ENCODE peak calls at places on chromosomes 2 and 18, in four cellular contexts. One of them, this sample, is unnamed.

GRCh38 chr2:37590119-37590571 is 81.3 kb downstream of the CDC42EP3 start:
- DNase-seq in HCT116: no peak
- DNase-seq in IMR-90: peak
- DNase-seq in GM12878: no peak
- DNase-seq in this sample: no peak

GRCh38 chr2:69964353-69964831 is 3.0 kb upstream of the ASPRV1 start:
- DNase-seq in HCT116: no peak
- DNase-seq in IMR-90: no peak
- DNase-seq in GM12878: no peak
- DNase-seq in this sample: no peak

GRCh38 chr2:181169459-181169858 is 189.1 kb downstream of the UBE2E3 start:
- DNase-seq in HCT116: no peak
- DNase-seq in IMR-90: no peak
- DNase-seq in GM12878: no peak
- DNase-seq in this sample: no peak

GRCh38 chr2:231940795-231941194 is 14.6 kb upstream of the NPPC start:
- DNase-seq in HCT116: no peak
- DNase-seq in IMR-90: no peak
- DNase-seq in GM12878: no peak
- DNase-seq in this sample: no peak

GRCh38 chr2:197229509-197230458 is 80.8 kb downstream of the ANKRD44 start:
- DNase-seq in HCT116: no peak
- DNase-seq in IMR-90: peak
- DNase-seq in GM12878: no peak
- DNase-seq in this sample: no peak

GRCh38 chr2:199663157-199663556 is 187.8 kb downstream of the FTCDNL1 start:
- DNase-seq in HCT116: no peak
- DNase-seq in IMR-90: no peak
- DNase-seq in GM12878: peak
- DNase-seq in this sample: no peak

GRCh38 chr18:80034068-80034851 is at the start of gene RBFA:
- DNase-seq in HCT116: peak
- DNase-seq in IMR-90: peak
- DNase-seq in GM12878: peak
- DNase-seq in this sample: peak

GRCh38 chr2:164620873-164621760 is at the start of gene GRB14:
- DNase-seq in HCT116: peak
- DNase-seq in IMR-90: no peak
- DNase-seq in GM12878: no peak
- DNase-seq in this sample: peak

GRCh38 chr2:98463988-98464771 is 19.5 kb downstream of the INPP4A start:
- DNase-seq in HCT116: no peak
- DNase-seq in IMR-90: no peak
- DNase-seq in GM12878: no peak
- DNase-seq in this sample: no peak

GRCh38 chr2:145200307-145200706 is 680.4 kb upstream of the ZEB2 start:
- DNase-seq in HCT116: no peak
- DNase-seq in IMR-90: no peak
- DNase-seq in GM12878: no peak
- DNase-seq in this sample: no peak

GRCh38 chr2:158546412-158547144 is 89.8 kb downstream of the PKP4 start:
- DNase-seq in HCT116: no peak
- DNase-seq in IMR-90: no peak
- DNase-seq in GM12878: no peak
- DNase-seq in this sample: no peak

GRCh38 chr2:25078171-25079049 is 36.5 kb downstream of the EFR3B start:
- DNase-seq in HCT116: peak
- DNase-seq in IMR-90: peak
- DNase-seq in GM12878: no peak
- DNase-seq in this sample: peak

GRCh38 chr2:174681099-174681982 is 82.9 kb downstream of the CHRNA1 start:
- DNase-seq in HCT116: no peak
- DNase-seq in IMR-90: peak
- DNase-seq in GM12878: no peak
- DNase-seq in this sample: peak

GRCh38 chr2:160970052-160970846 is 190.0 kb upstream of the TANK start:
- DNase-seq in HCT116: peak
- DNase-seq in IMR-90: peak
- DNase-seq in GM12878: no peak
- DNase-seq in this sample: peak

GRCh38 chr2:241901018-241901380 is 31.5 kb downstream of the RTP5 start:
- DNase-seq in HCT116: no peak
- DNase-seq in IMR-90: no peak
- DNase-seq in GM12878: no peak
- DNase-seq in this sample: no peak

GRCh38 chr2:109129356-109129920 is 433 bp downstream of the SH3RF3 start:
- DNase-seq in HCT116: no peak
- DNase-seq in IMR-90: no peak
- DNase-seq in GM12878: no peak
- DNase-seq in this sample: peak

DNA sequence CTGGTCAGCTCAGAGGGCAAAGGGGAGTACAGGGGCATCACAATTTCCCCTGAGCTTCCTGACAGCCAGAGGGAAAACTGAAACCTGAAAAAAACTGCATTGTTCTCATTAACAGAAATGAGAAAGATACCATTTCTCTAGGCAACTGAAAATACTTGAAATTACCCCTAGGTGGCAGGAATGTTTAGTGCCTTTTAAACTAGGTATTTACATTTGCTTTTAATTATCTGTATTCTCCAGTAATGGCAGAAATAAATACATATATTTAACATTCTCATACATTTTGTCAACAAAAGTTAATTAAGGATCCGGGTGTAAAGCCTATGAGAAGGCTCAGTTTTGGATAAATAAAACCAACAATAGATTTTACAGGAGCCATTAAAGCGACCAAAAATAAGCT is 34.5 kb downstream of the RPL31 start:
- DNase-seq in HCT116: no peak
- DNase-seq in IMR-90: peak
- DNase-seq in GM12878: no peak
- DNase-seq in this sample: no peak
- TF ChIP-seq CEBPB in HCT116: no peak
- TF ChIP-seq CEBPB in IMR-90: no peak
- TF ChIP-seq CEBPB in GM12878: no peak
- TF ChIP-seq CEBPB in this sample: no peak

DNA sequence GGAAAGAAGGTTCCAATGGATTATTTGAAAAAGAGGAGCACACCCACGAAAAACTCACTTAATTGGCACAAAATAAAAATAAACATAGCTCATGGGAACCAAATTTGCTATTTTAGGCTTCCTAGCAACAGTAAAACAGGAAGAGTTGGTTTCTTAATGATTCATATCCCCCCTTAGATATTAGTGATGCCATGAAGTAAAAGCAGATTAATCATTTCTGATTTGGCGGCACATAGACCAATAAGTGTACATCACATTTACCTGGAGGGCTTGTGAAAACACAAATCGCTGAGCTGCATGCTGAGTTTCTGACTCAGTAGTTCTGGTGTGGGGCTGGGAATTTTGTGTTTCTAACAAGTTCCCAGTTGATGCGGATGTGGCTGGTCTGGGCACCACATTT is 260.4 kb downstream of the SLC4A3 start:
- DNase-seq in HCT116: no peak
- DNase-seq in IMR-90: no peak
- DNase-seq in GM12878: no peak
- DNase-seq in this sample: no peak
- TF ChIP-seq CEBPB in HCT116: no peak
- TF ChIP-seq CEBPB in IMR-90: no peak
- TF ChIP-seq CEBPB in GM12878: no peak
- TF ChIP-seq CEBPB in this sample: no peak

GRCh38 chr2:136916131-136916530 is 150.8 kb downstream of the THSD7B start:
- DNase-seq in HCT116: no peak
- DNase-seq in IMR-90: no peak
- DNase-seq in GM12878: no peak
- DNase-seq in this sample: no peak

GRCh38 chr2:136917281-136917680 is 151.9 kb downstream of the THSD7B start:
- DNase-seq in HCT116: no peak
- DNase-seq in IMR-90: no peak
- DNase-seq in GM12878: no peak
- DNase-seq in this sample: no peak

GRCh38 chr2:136919682-136920081 is 154.3 kb downstream of the THSD7B start:
- DNase-seq in HCT116: no peak
- DNase-seq in IMR-90: no peak
- DNase-seq in GM12878: no peak
- DNase-seq in this sample: no peak

GRCh38 chr2:136920652-136921333 is 155.4 kb downstream of the THSD7B start:
- DNase-seq in HCT116: no peak
- DNase-seq in IMR-90: no peak
- DNase-seq in GM12878: no peak
- DNase-seq in this sample: no peak
- TF ChIP-seq CEBPB in HCT116: no peak
- TF ChIP-seq CEBPB in IMR-90: no peak
- TF ChIP-seq CEBPB in GM12878: no peak
- TF ChIP-seq CEBPB in this sample: no peak

DNA sequence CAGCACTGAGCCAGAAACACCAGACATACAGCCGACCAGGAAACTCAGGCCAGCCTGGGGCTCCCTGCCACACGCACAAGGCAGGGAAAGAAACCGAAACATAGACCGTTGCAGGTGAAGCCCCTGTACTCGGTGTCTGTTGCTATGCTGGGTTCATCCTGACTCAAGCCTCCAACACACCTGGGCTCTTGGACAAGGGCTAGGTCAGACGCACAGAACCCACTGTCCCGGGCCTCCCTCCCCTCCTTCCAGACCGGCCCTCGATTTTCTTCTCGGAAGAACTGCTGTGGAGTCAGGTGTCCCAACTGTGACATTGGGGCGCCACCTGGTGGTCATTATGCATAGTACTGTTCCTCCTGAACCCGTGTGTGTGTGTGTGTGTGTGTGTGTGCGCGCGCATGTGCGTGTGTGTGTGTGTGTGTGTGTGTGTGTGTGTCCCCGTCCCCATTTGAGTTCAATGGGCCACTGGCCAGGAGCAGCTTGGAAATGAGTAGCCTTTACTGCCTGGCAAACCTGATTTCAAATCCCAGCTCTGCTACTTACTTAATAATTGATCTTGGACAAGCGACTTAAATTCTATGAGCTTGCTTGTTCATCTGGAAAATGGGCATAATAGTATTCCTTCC is 55.4 kb upstream of the GLI2 start:
- DNase-seq in HCT116: peak
- DNase-seq in IMR-90: peak
- DNase-seq in GM12878: peak
- DNase-seq in this sample: peak
- TF ChIP-seq CEBPB in HCT116: no peak
- TF ChIP-seq CEBPB in IMR-90: no peak
- TF ChIP-seq CEBPB in GM12878: no peak
- TF ChIP-seq CEBPB in this sample: no peak

GRCh38 chr18:5424903-5425302 is 118.9 kb downstream of the EPB41L3 start:
- DNase-seq in HCT116: no peak
- DNase-seq in IMR-90: peak
- DNase-seq in GM12878: no peak
- DNase-seq in this sample: peak
- TF ChIP-seq CEBPB in HCT116: no peak
- TF ChIP-seq CEBPB in IMR-90: no peak
- TF ChIP-seq CEBPB in GM12878: no peak
- TF ChIP-seq CEBPB in this sample: no peak

DNA sequence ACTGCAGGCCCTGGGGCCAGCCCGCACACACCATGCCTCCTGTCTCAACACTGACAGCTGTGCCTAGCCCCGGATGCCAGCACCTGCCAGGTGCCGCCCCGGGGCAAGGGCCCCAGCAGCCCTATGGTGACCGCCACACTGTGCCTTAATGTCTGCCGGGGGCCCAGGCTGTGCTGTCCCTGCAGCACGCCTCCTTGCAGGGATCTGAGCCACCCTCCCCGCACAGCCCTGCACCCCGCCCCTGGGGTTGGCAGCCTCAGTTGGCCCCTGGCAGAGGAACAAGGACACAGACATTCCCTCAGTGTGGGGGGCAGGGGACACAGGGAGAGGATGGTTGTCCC is 8.5 kb upstream of the CAPN10 start:
- DNase-seq in HCT116: no peak
- DNase-seq in IMR-90: no peak
- DNase-seq in GM12878: no peak
- DNase-seq in this sample: no peak
- TF ChIP-seq CEBPB in HCT116: no peak
- TF ChIP-seq CEBPB in IMR-90: no peak
- TF ChIP-seq CEBPB in GM12878: no peak
- TF ChIP-seq CEBPB in this sample: no peak

GRCh38 chr2:136765736-136766323 is 485 bp downstream of the THSD7B start:
- DNase-seq in HCT116: no peak
- DNase-seq in IMR-90: no peak
- DNase-seq in GM12878: no peak
- DNase-seq in this sample: no peak
- TF ChIP-seq CEBPB in HCT116: no peak
- TF ChIP-seq CEBPB in IMR-90: no peak
- TF ChIP-seq CEBPB in GM12878: no peak
- TF ChIP-seq CEBPB in this sample: no peak

GRCh38 chr2:113015655-113016054 is 10.4 kb downstream of the IL36A start:
- DNase-seq in HCT116: no peak
- DNase-seq in IMR-90: no peak
- DNase-seq in GM12878: no peak
- DNase-seq in this sample: no peak
- TF ChIP-seq CEBPB in HCT116: no peak
- TF ChIP-seq CEBPB in IMR-90: no peak
- TF ChIP-seq CEBPB in GM12878: no peak
- TF ChIP-seq CEBPB in this sample: no peak

DNA sequence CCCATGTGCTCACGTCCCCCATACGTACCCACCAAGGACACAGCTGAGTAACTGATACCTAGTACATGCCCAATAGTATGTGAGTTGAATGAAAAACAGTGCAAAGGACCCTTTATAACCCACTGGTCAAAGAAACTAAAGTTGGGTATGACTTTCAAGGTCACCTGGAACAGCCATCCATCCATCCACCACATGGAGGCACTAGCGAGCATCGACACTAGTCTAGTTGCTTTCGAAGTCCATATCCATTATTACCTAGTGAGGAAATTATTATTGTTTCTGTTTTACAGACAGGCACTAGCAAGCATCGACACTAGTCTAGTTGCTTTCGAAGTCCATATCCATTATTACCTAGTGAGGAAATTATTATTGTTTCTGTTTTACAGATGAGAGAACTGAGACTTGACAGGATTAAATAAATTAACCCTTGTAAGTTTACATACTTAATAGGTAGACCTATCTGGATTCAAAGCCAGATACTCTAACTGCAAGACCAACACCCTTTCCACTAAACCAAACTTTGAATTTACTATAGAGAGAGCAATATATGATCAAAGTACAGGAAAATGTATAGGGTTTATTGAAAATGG is 233.7 kb downstream of the METTL4 start:
- DNase-seq in HCT116: peak
- DNase-seq in IMR-90: peak
- DNase-seq in GM12878: no peak
- DNase-seq in this sample: peak
- TF ChIP-seq CEBPB in HCT116: no peak
- TF ChIP-seq CEBPB in IMR-90: no peak
- TF ChIP-seq CEBPB in GM12878: no peak
- TF ChIP-seq CEBPB in this sample: no peak

GRCh38 chr2:49029406-49029805 is 124.9 kb downstream of the FSHR start:
- DNase-seq in HCT116: no peak
- DNase-seq in IMR-90: no peak
- DNase-seq in GM12878: no peak
- DNase-seq in this sample: no peak
- TF ChIP-seq CEBPB in HCT116: no peak
- TF ChIP-seq CEBPB in IMR-90: no peak
- TF ChIP-seq CEBPB in GM12878: no peak
- TF ChIP-seq CEBPB in this sample: no peak

This sample was measured in A549.